ENCODE peak calls at places on chromosomes 4 and X, in six cellular contexts. A is kidney tubule cell; E is NCI-H2081; S is body of pancreas; N is left colon; C is stimulated activated naive CD8-positive, alpha-beta T cell treated with anti-CD3 and anti-CD28 coated beads, Interleukin-15, amount 100 ng/mL, for 72 hours. Q is an unnamed sample.

GRCh38 chr4:87490664-87491369 is 38.4 kb downstream of the SPARCL1 start:
- DNase-seq in S (no peak), C (no peak), A (no peak), N (no peak), E (no peak), Q (no peak)

GRCh38 chr4:65943076-65943475 is 272.8 kb upstream of the EPHA5 start:
- DNase-seq in A (peak), E (no peak), N (no peak), S (no peak), C (no peak), Q (no peak)

GRCh38 chr4:41257257-41257900 is 651 bp downstream of the UCHL1 start:
- DNase-seq in N (peak), A (peak), S (peak), E (peak), C (peak), Q (no peak)

GRCh38 chr4:123659759-123660158 is 263.2 kb downstream of the SPRY1 start:
- DNase-seq in E (no peak), C (no peak), A (peak), S (no peak), N (no peak), Q (no peak)

GRCh38 chrX:78357342-78358055 is 30.1 kb upstream of the CYSLTR1 start:
- DNase-seq in C (no peak), S (no peak), N (no peak), E (no peak), A (no peak), Q (peak)

GRCh38 chr4:10015140-10015753 is 6.0 kb downstream of the SLC2A9 start:
- DNase-seq in E (peak), S (peak), N (peak), C (peak), A (peak), Q (peak)

GRCh38 chr4:7928711-7929505 is 10.8 kb downstream of the AFAP1 start:
- DNase-seq in E (peak), N (peak), S (peak), A (peak), C (no peak), Q (no peak)

GRCh38 chrX:139178980-139179379 is 351.6 kb upstream of the F9 start:
- DNase-seq in A (no peak), S (no peak), E (no peak), C (no peak), N (no peak), Q (no peak)

GRCh38 chr4:119523399-119523798 is 105.2 kb downstream of the PDE5A start:
- DNase-seq in S (no peak), C (no peak), N (no peak), A (no peak), E (no peak), Q (no peak)

GRCh38 chr4:55733874-55734437 is 85.6 kb upstream of the EXOC1L start:
- DNase-seq in C (no peak), A (peak), E (no peak), N (peak), S (peak), Q (peak)

GRCh38 chrX:25178555-25178954 is 162.8 kb upstream of the ARX start:
- DNase-seq in C (no peak), S (no peak), E (no peak), N (no peak), A (no peak), Q (no peak)

GRCh38 chrX:48521353-48522243 is at the start of gene EBP:
- DNase-seq in N (peak), A (peak), E (peak), C (peak), S (peak), Q (peak)

GRCh38 chr4:102263024-102263787 is 82.1 kb downstream of the SLC39A8 start:
- DNase-seq in A (peak), E (peak), N (no peak), S (no peak), C (no peak), Q (no peak)

GRCh38 chr4:174193438-174194015 is 89.9 kb downstream of the FBXO8 start:
- DNase-seq in N (no peak), S (no peak), A (peak), C (no peak), E (no peak), Q (no peak)